ENCODE peak calls at places on chromosomes 12 and 14, in ten cellular contexts. H, B, K, Y, W, F, Z, S, G and M are unnamed samples.
A peak's percentile ranks its signal among the peaks of the same experiment; 100 is the strongest.

GRCh38 chr14:104681689-104682074 is 7.7 kb upstream of the INF2 start:
- DNase-seq in G (no peak), H (peak; percentile 78), Z (no peak), W (peak; percentile 94), S (peak; percentile 92), F (peak; percentile 87), K (no peak), B (peak; percentile 86), Y (no peak), M (no peak)

GRCh38 chr14:41187868-41188267 is 418.8 kb upstream of the LRFN5 start:
- DNase-seq in K (no peak), F (no peak), W (no peak), Z (no peak), Y (no peak), B (no peak), H (no peak), S (no peak), G (no peak), M (no peak)

GRCh38 chr14:104486222-104486743 is 93.3 kb upstream of the C14orf180 start:
- DNase-seq in Z (no peak), H (no peak), K (no peak), S (no peak), G (no peak), Y (no peak), W (no peak), F (no peak), B (no peak), M (no peak)

GRCh38 chr14:86654558-86655184 is 1124.7 kb downstream of the FLRT2 start:
- DNase-seq in B (no peak), G (no peak), W (peak; percentile 66), Y (no peak), K (peak; percentile 16), H (no peak), S (peak; percentile 23), F (no peak), Z (peak; percentile 66), M (no peak)

GRCh38 chr14:102903248-102903888 is 19.1 kb upstream of the AMN start:
- DNase-seq in H (no peak), S (no peak), G (no peak), Z (no peak), B (peak; percentile 18), F (no peak), K (no peak), Y (no peak), W (no peak), M (no peak)

GRCh38 chr12:117727301-117727700 is 241.5 kb downstream of the KSR2 start:
- DNase-seq in G (no peak), Z (no peak), F (no peak), K (no peak), B (no peak), W (no peak), S (no peak), H (no peak), Y (no peak), M (no peak)

GRCh38 chr12:122371475-122372045 is 50.9 kb downstream of the CLIP1 start:
- DNase-seq in Y (no peak), W (no peak), B (no peak), G (no peak), K (no peak), S (no peak), H (no peak), F (no peak), Z (no peak), M (no peak)

GRCh38 chr12:130835011-130835410 is 4.0 kb downstream of the STX2 start:
- DNase-seq in K (no peak), H (no peak), Y (no peak), Z (peak; percentile 85), W (peak; percentile 20), F (no peak), G (no peak), B (no peak), S (no peak), M (no peak)

GRCh38 chr14:106044949-106045596 is 518.7 kb downstream of the TMEM121 start:
- DNase-seq in G (peak; percentile 45), H (no peak), F (peak; percentile 18), K (peak; percentile 85), W (no peak), S (no peak), Y (peak; percentile 51), B (no peak), Z (peak; percentile 88), M (no peak)

GRCh38 chr14:24262821-24263733 is at the start of gene TGM1:
- DNase-seq in Z (no peak), G (no peak), H (no peak), W (no peak), F (no peak), Y (no peak), K (no peak), S (no peak), B (no peak), M (no peak)

GRCh38 chr12:43290836-43291235 is 261.2 kb downstream of the ADAMTS20 start:
- DNase-seq in H (no peak), Z (no peak), S (no peak), G (no peak), F (no peak), K (no peak), W (no peak), Y (no peak), B (no peak), M (no peak)

GRCh38 chr14:89586258-89587127 is 169.5 kb upstream of the FOXN3 start:
- DNase-seq in W (no peak), K (peak; percentile 60), Z (no peak), Y (no peak), H (no peak), G (no peak), S (no peak), B (no peak), F (no peak), M (no peak)

GRCh38 chr12:57063991-57064725 is 14.2 kb upstream of the MYO1A start:
- DNase-seq in Z (peak; percentile 23), K (peak; percentile 71), F (no peak), S (no peak), B (no peak), G (no peak), H (no peak), W (no peak), Y (peak; percentile 69), M (no peak)

GRCh38 chr14:54040851-54041250 is 84.2 kb upstream of the BMP4 start:
- DNase-seq in H (peak; percentile 23), K (no peak), S (no peak), G (no peak), B (no peak), W (no peak), Z (no peak), F (no peak), Y (no peak), M (no peak)

DNA sequence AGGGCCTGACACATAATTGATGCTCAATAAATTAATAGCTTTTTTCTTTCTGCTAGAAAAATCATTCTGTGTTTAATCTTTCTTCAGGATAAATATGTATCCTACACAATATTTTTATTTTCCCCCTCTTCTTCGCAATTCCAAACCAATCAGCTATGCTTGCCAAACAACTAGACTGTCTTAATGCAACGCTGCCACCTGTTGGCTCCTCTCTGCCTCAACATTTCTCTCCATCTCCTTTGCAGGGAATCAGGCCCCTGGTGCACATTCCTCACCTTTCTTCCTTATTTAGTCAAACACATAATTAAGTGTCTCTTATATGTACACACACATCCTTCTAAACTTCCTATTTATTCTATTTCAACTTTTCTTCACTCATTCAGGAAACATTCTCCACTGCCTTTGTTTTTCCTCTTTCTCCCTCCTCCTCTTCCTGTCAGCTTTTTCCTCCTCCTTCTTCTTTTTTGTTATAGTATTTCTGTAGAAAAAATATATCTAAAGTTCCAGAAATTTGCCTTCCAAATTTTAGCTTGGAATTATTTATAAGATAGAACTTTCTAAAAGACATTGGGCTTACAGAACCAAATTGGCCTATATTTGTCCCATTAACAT is 406.0 kb downstream of the PRKD1 start:
- DNase-seq in S (no peak), Z (peak; percentile 21), B (no peak), G (no peak), Y (no peak), H (no peak), F (no peak), W (peak; percentile 46), K (no peak), M (no peak)
- TF ChIP-seq CTCF in S (no peak), Z (peak; percentile 38), B (peak; percentile 25), G (no peak), Y (no peak), H (peak; percentile 36), F (no peak), W (peak; percentile 75), K (no peak), M (peak; percentile 59)

DNA sequence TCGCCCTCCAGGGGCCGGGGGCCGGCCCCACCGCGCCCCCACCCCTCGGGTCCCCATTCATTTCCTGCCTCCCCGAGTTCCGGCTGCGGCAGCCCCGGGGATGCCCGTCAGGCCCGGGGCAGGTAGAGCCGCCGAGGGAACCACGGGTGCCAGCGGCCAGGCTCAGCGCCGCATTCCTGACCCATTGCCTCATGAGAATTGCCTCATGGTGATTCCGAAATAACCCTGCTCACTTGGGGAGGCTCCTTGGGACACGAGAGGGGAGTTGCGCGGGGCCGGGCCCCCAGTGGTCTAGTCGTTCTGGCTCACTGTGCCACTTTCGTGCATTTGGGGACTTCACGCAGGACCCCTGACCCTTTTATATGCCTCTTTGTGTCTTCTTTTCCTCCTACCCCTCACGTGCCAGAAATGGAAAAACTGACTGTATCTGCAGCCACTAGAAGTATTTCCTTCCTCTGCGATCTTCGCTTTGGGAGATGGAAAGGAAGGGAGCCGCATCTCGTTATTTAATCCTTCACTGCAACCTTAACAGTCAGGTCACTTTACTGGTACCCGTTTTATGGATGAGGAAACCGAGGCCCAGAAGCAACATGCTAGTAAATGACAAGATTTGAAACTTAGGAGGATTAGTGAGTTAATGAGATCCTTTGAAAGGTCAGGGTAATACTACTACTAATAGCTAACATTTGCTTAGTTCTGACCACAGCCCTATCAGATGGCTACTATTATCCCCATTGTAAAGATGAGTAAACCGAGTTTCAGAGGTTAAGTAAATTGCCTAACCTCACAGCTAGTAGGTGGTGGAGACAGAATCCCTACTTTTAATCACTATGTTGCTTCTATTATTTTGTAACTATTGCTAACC is 754 bp downstream of the PTPN11 start:
- DNase-seq in F (peak; percentile 79), Y (peak; percentile 26), B (no peak), W (peak; percentile 73), Z (no peak), G (no peak), K (no peak), S (peak; percentile 63), H (peak; percentile 82), M (no peak)
- TF ChIP-seq CTCF in F (no peak), Y (no peak), B (no peak), W (no peak), Z (no peak), G (no peak), K (no peak), S (no peak), H (no peak), M (no peak)

DNA sequence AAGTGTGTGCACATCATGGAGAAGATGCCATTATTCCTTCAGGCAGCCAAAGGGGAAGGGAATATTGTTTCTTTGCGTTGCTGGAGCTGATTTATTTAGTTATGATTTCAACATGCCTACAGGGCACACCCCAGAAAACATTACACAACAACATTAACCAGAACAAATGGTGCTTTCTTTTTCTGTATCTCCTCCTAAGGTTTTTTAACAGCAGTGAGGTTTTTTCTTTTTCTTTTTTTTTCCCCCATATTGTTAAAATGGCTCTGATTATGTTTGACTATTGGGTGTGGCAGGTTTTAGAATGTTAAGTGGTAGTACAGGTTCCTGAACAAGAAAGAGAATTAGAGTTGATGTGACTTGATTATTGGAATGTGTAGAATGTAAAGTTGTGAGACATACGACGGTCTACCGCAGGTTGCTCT is 144.8 kb downstream of the RAD51B start:
- DNase-seq in B (no peak), K (no peak), G (no peak), Y (no peak), S (no peak), F (no peak), Z (no peak), W (no peak), H (peak; percentile 36), M (no peak)
- TF ChIP-seq CTCF in B (no peak), K (no peak), G (no peak), Y (no peak), S (no peak), F (no peak), Z (no peak), W (no peak), H (no peak), M (no peak)

GRCh38 chr12:30695327-30696102 is at the start of gene IPO8:
- DNase-seq in F (peak; percentile 94), Y (peak; percentile 94), W (peak; percentile 98), Z (peak; percentile 95), S (peak; percentile 93), B (peak; percentile 92), H (peak; percentile 91), K (peak; percentile 89), G (peak; percentile 73), M (peak; percentile 93)
- TF ChIP-seq CTCF in F (peak; percentile 26), Y (no peak), W (peak; percentile 57), Z (peak; percentile 13), S (peak; percentile 42), B (no peak), H (peak; percentile 28), K (no peak), G (no peak), M (peak; percentile 73)